ENCODE peak calls at places on chromosomes 11 and 22, in nine cellular contexts. One of them, this sample, is unnamed.

GRCh38 chr11:99281331-99281730 is 260.6 kb downstream of the CNTN5 start:
- DNase-seq in WERI-Rb-1: no peak
- DNase-seq in sciatic nerve: no peak
- DNase-seq in stimulated activated CD4-positive, alpha-beta T cell treated with anti-CD3 and anti-CD28 coated beads, Interleukin-15, amount 100 ng/mL, for 24 hours: no peak
- DNase-seq in hypothalamus: no peak
- DNase-seq in skeletal muscle cell: no peak
- DNase-seq in AG08395: no peak
- DNase-seq in stimulated activated CD8-positive, alpha-beta memory T cell treated with anti-CD3 and anti-CD28 coated beads, Interleukin-7, amount 100 ng/mL, for 4 hours: no peak
- DNase-seq in hepatocyte: no peak
- DNase-seq in this sample: no peak

GRCh38 chr11:111635706-111636045 is 33.4 kb downstream of the SIK2 start:
- DNase-seq in hypothalamus: peak; percentile 54
- DNase-seq in skeletal muscle cell: peak; percentile 39
- DNase-seq in stimulated activated CD4-positive, alpha-beta T cell treated with anti-CD3 and anti-CD28 coated beads, Interleukin-15, amount 100 ng/mL, for 24 hours: no peak
- DNase-seq in sciatic nerve: no peak
- DNase-seq in stimulated activated CD8-positive, alpha-beta memory T cell treated with anti-CD3 and anti-CD28 coated beads, Interleukin-7, amount 100 ng/mL, for 4 hours: no peak
- DNase-seq in hepatocyte: no peak
- DNase-seq in AG08395: peak; percentile 15
- DNase-seq in WERI-Rb-1: no peak
- DNase-seq in this sample: peak; percentile 35

GRCh38 chr11:101127348-101127698 is 2.3 kb downstream of the PGR start:
- DNase-seq in WERI-Rb-1: peak; percentile 15
- DNase-seq in AG08395: no peak
- DNase-seq in hepatocyte: peak; percentile 28
- DNase-seq in stimulated activated CD8-positive, alpha-beta memory T cell treated with anti-CD3 and anti-CD28 coated beads, Interleukin-7, amount 100 ng/mL, for 4 hours: no peak
- DNase-seq in skeletal muscle cell: no peak
- DNase-seq in hypothalamus: no peak
- DNase-seq in sciatic nerve: peak; percentile 58
- DNase-seq in stimulated activated CD4-positive, alpha-beta T cell treated with anti-CD3 and anti-CD28 coated beads, Interleukin-15, amount 100 ng/mL, for 24 hours: peak; percentile 2
- DNase-seq in this sample: peak; percentile 32

GRCh38 chr11:64661622-64662021 is 61.4 kb downstream of the NRXN2 start:
- DNase-seq in stimulated activated CD4-positive, alpha-beta T cell treated with anti-CD3 and anti-CD28 coated beads, Interleukin-15, amount 100 ng/mL, for 24 hours: no peak
- DNase-seq in AG08395: no peak
- DNase-seq in hypothalamus: no peak
- DNase-seq in stimulated activated CD8-positive, alpha-beta memory T cell treated with anti-CD3 and anti-CD28 coated beads, Interleukin-7, amount 100 ng/mL, for 4 hours: no peak
- DNase-seq in WERI-Rb-1: no peak
- DNase-seq in sciatic nerve: no peak
- DNase-seq in skeletal muscle cell: no peak
- DNase-seq in hepatocyte: no peak
- DNase-seq in this sample: no peak

GRCh38 chr11:35035894-35036408 is 103.0 kb upstream of the CD44 start:
- DNase-seq in sciatic nerve: no peak
- DNase-seq in stimulated activated CD4-positive, alpha-beta T cell treated with anti-CD3 and anti-CD28 coated beads, Interleukin-15, amount 100 ng/mL, for 24 hours: no peak
- DNase-seq in skeletal muscle cell: peak; percentile 98
- DNase-seq in hepatocyte: no peak
- DNase-seq in stimulated activated CD8-positive, alpha-beta memory T cell treated with anti-CD3 and anti-CD28 coated beads, Interleukin-7, amount 100 ng/mL, for 4 hours: no peak
- DNase-seq in AG08395: peak; percentile 87
- DNase-seq in hypothalamus: no peak
- DNase-seq in WERI-Rb-1: no peak
- DNase-seq in this sample: no peak

GRCh38 chr11:65308281-65308891 is 6.3 kb upstream of the CDC42EP2 start:
- DNase-seq in hepatocyte: no peak
- DNase-seq in AG08395: no peak
- DNase-seq in WERI-Rb-1: no peak
- DNase-seq in hypothalamus: no peak
- DNase-seq in skeletal muscle cell: no peak
- DNase-seq in sciatic nerve: peak; percentile 73
- DNase-seq in stimulated activated CD4-positive, alpha-beta T cell treated with anti-CD3 and anti-CD28 coated beads, Interleukin-15, amount 100 ng/mL, for 24 hours: no peak
- DNase-seq in stimulated activated CD8-positive, alpha-beta memory T cell treated with anti-CD3 and anti-CD28 coated beads, Interleukin-7, amount 100 ng/mL, for 4 hours: no peak
- DNase-seq in this sample: no peak

GRCh38 chr22:43388420-43388851 is 23.4 kb upstream of the MPPED1 start:
- DNase-seq in WERI-Rb-1: peak; percentile 89
- DNase-seq in sciatic nerve: peak; percentile 89
- DNase-seq in hepatocyte: peak; percentile 86
- DNase-seq in stimulated activated CD8-positive, alpha-beta memory T cell treated with anti-CD3 and anti-CD28 coated beads, Interleukin-7, amount 100 ng/mL, for 4 hours: peak; percentile 54
- DNase-seq in skeletal muscle cell: no peak
- DNase-seq in AG08395: peak; percentile 85
- DNase-seq in stimulated activated CD4-positive, alpha-beta T cell treated with anti-CD3 and anti-CD28 coated beads, Interleukin-15, amount 100 ng/mL, for 24 hours: peak; percentile 82
- DNase-seq in hypothalamus: peak; percentile 78
- DNase-seq in this sample: peak; percentile 51

GRCh38 chr11:17224727-17225126 is 16.9 kb upstream of the PIK3C2A start:
- DNase-seq in AG08395: no peak
- DNase-seq in stimulated activated CD8-positive, alpha-beta memory T cell treated with anti-CD3 and anti-CD28 coated beads, Interleukin-7, amount 100 ng/mL, for 4 hours: no peak
- DNase-seq in stimulated activated CD4-positive, alpha-beta T cell treated with anti-CD3 and anti-CD28 coated beads, Interleukin-15, amount 100 ng/mL, for 24 hours: no peak
- DNase-seq in hepatocyte: peak; percentile 22
- DNase-seq in skeletal muscle cell: no peak
- DNase-seq in WERI-Rb-1: no peak
- DNase-seq in hypothalamus: no peak
- DNase-seq in sciatic nerve: no peak
- DNase-seq in this sample: no peak

GRCh38 chr11:61575886-61576516 is 4.9 kb downstream of the SYT7 start:
- DNase-seq in sciatic nerve: no peak
- DNase-seq in skeletal muscle cell: no peak
- DNase-seq in stimulated activated CD8-positive, alpha-beta memory T cell treated with anti-CD3 and anti-CD28 coated beads, Interleukin-7, amount 100 ng/mL, for 4 hours: no peak
- DNase-seq in AG08395: no peak
- DNase-seq in hepatocyte: no peak
- DNase-seq in hypothalamus: no peak
- DNase-seq in stimulated activated CD4-positive, alpha-beta T cell treated with anti-CD3 and anti-CD28 coated beads, Interleukin-15, amount 100 ng/mL, for 24 hours: no peak
- DNase-seq in WERI-Rb-1: no peak
- DNase-seq in this sample: no peak

GRCh38 chr11:133901999-133902398 is 54.8 kb downstream of the IGSF9B start:
- DNase-seq in AG08395: no peak
- DNase-seq in hepatocyte: no peak
- DNase-seq in hypothalamus: no peak
- DNase-seq in skeletal muscle cell: no peak
- DNase-seq in WERI-Rb-1: peak; percentile 0
- DNase-seq in stimulated activated CD8-positive, alpha-beta memory T cell treated with anti-CD3 and anti-CD28 coated beads, Interleukin-7, amount 100 ng/mL, for 4 hours: no peak
- DNase-seq in stimulated activated CD4-positive, alpha-beta T cell treated with anti-CD3 and anti-CD28 coated beads, Interleukin-15, amount 100 ng/mL, for 24 hours: no peak
- DNase-seq in sciatic nerve: no peak
- DNase-seq in this sample: no peak

GRCh38 chr11:128626913-128627665 is 39.7 kb upstream of the ETS1 start:
- DNase-seq in sciatic nerve: no peak
- DNase-seq in AG08395: no peak
- DNase-seq in skeletal muscle cell: no peak
- DNase-seq in stimulated activated CD4-positive, alpha-beta T cell treated with anti-CD3 and anti-CD28 coated beads, Interleukin-15, amount 100 ng/mL, for 24 hours: no peak
- DNase-seq in stimulated activated CD8-positive, alpha-beta memory T cell treated with anti-CD3 and anti-CD28 coated beads, Interleukin-7, amount 100 ng/mL, for 4 hours: no peak
- DNase-seq in WERI-Rb-1: no peak
- DNase-seq in hepatocyte: no peak
- DNase-seq in hypothalamus: no peak
- DNase-seq in this sample: no peak

GRCh38 chr22:46542011-46542985 is 4.9 kb upstream of the CELSR1 start:
- DNase-seq in WERI-Rb-1: peak; percentile 81
- DNase-seq in hypothalamus: peak; percentile 71
- DNase-seq in sciatic nerve: peak; percentile 81
- DNase-seq in skeletal muscle cell: no peak
- DNase-seq in stimulated activated CD4-positive, alpha-beta T cell treated with anti-CD3 and anti-CD28 coated beads, Interleukin-15, amount 100 ng/mL, for 24 hours: peak; percentile 82
- DNase-seq in hepatocyte: peak; percentile 87
- DNase-seq in stimulated activated CD8-positive, alpha-beta memory T cell treated with anti-CD3 and anti-CD28 coated beads, Interleukin-7, amount 100 ng/mL, for 4 hours: peak; percentile 52
- DNase-seq in AG08395: peak; percentile 93
- DNase-seq in this sample: peak; percentile 40

GRCh38 chr22:25054943-25055511 is 102.5 kb downstream of the KIAA1671 start:
- DNase-seq in sciatic nerve: no peak
- DNase-seq in stimulated activated CD4-positive, alpha-beta T cell treated with anti-CD3 and anti-CD28 coated beads, Interleukin-15, amount 100 ng/mL, for 24 hours: peak; percentile 83
- DNase-seq in skeletal muscle cell: no peak
- DNase-seq in hypothalamus: peak; percentile 30
- DNase-seq in stimulated activated CD8-positive, alpha-beta memory T cell treated with anti-CD3 and anti-CD28 coated beads, Interleukin-7, amount 100 ng/mL, for 4 hours: peak; percentile 26
- DNase-seq in AG08395: no peak
- DNase-seq in WERI-Rb-1: no peak
- DNase-seq in hepatocyte: no peak
- DNase-seq in this sample: no peak

GRCh38 chr11:95067042-95067827 is 516 bp downstream of the SRSF8 start:
- DNase-seq in skeletal muscle cell: no peak
- DNase-seq in AG08395: peak; percentile 75
- DNase-seq in hepatocyte: peak; percentile 91
- DNase-seq in WERI-Rb-1: peak; percentile 82
- DNase-seq in sciatic nerve: peak; percentile 91
- DNase-seq in hypothalamus: peak; percentile 79
- DNase-seq in stimulated activated CD8-positive, alpha-beta memory T cell treated with anti-CD3 and anti-CD28 coated beads, Interleukin-7, amount 100 ng/mL, for 4 hours: peak; percentile 69
- DNase-seq in stimulated activated CD4-positive, alpha-beta T cell treated with anti-CD3 and anti-CD28 coated beads, Interleukin-15, amount 100 ng/mL, for 24 hours: peak; percentile 86
- DNase-seq in this sample: peak; percentile 86

GRCh38 chr11:17219016-17219415 is 11.2 kb upstream of the PIK3C2A start:
- DNase-seq in skeletal muscle cell: no peak
- DNase-seq in stimulated activated CD4-positive, alpha-beta T cell treated with anti-CD3 and anti-CD28 coated beads, Interleukin-15, amount 100 ng/mL, for 24 hours: no peak
- DNase-seq in sciatic nerve: no peak
- DNase-seq in hypothalamus: no peak
- DNase-seq in AG08395: no peak
- DNase-seq in stimulated activated CD8-positive, alpha-beta memory T cell treated with anti-CD3 and anti-CD28 coated beads, Interleukin-7, amount 100 ng/mL, for 4 hours: no peak
- DNase-seq in hepatocyte: no peak
- DNase-seq in WERI-Rb-1: peak; percentile 68
- DNase-seq in this sample: no peak

GRCh38 chr22:30830907-30831306 is 136.2 kb downstream of the OSBP2 start:
- DNase-seq in hepatocyte: no peak
- DNase-seq in WERI-Rb-1: no peak
- DNase-seq in stimulated activated CD8-positive, alpha-beta memory T cell treated with anti-CD3 and anti-CD28 coated beads, Interleukin-7, amount 100 ng/mL, for 4 hours: no peak
- DNase-seq in AG08395: peak; percentile 89
- DNase-seq in skeletal muscle cell: peak; percentile 74
- DNase-seq in hypothalamus: no peak
- DNase-seq in sciatic nerve: no peak
- DNase-seq in stimulated activated CD4-positive, alpha-beta T cell treated with anti-CD3 and anti-CD28 coated beads, Interleukin-15, amount 100 ng/mL, for 24 hours: no peak
- DNase-seq in this sample: no peak

GRCh38 chr11:64877390-64878222 is 815 bp downstream of the EHD1 start:
- DNase-seq in skeletal muscle cell: no peak
- DNase-seq in AG08395: no peak
- DNase-seq in stimulated activated CD8-positive, alpha-beta memory T cell treated with anti-CD3 and anti-CD28 coated beads, Interleukin-7, amount 100 ng/mL, for 4 hours: no peak
- DNase-seq in sciatic nerve: peak; percentile 77
- DNase-seq in hepatocyte: no peak
- DNase-seq in WERI-Rb-1: no peak
- DNase-seq in stimulated activated CD4-positive, alpha-beta T cell treated with anti-CD3 and anti-CD28 coated beads, Interleukin-15, amount 100 ng/mL, for 24 hours: peak; percentile 66
- DNase-seq in hypothalamus: no peak
- DNase-seq in this sample: no peak

GRCh38 chr11:34044664-34045485 is 6.7 kb upstream of the CAPRIN1 start:
- DNase-seq in sciatic nerve: no peak
- DNase-seq in WERI-Rb-1: no peak
- DNase-seq in hepatocyte: peak; percentile 73
- DNase-seq in skeletal muscle cell: peak; percentile 77
- DNase-seq in hypothalamus: no peak
- DNase-seq in stimulated activated CD4-positive, alpha-beta T cell treated with anti-CD3 and anti-CD28 coated beads, Interleukin-15, amount 100 ng/mL, for 24 hours: peak; percentile 52
- DNase-seq in AG08395: peak; percentile 67
- DNase-seq in stimulated activated CD8-positive, alpha-beta memory T cell treated with anti-CD3 and anti-CD28 coated beads, Interleukin-7, amount 100 ng/mL, for 4 hours: no peak
- DNase-seq in this sample: no peak

GRCh38 chr11:56961609-56962008 is 27.1 kb upstream of the OR5AK2 start:
- DNase-seq in skeletal muscle cell: no peak
- DNase-seq in WERI-Rb-1: no peak
- DNase-seq in hypothalamus: no peak
- DNase-seq in hepatocyte: no peak
- DNase-seq in stimulated activated CD4-positive, alpha-beta T cell treated with anti-CD3 and anti-CD28 coated beads, Interleukin-15, amount 100 ng/mL, for 24 hours: no peak
- DNase-seq in AG08395: no peak
- DNase-seq in sciatic nerve: no peak
- DNase-seq in stimulated activated CD8-positive, alpha-beta memory T cell treated with anti-CD3 and anti-CD28 coated beads, Interleukin-7, amount 100 ng/mL, for 4 hours: no peak
- DNase-seq in this sample: no peak

GRCh38 chr11:106160494-106160893 is 83.0 kb downstream of the AASDHPPT start:
- DNase-seq in AG08395: no peak
- DNase-seq in WERI-Rb-1: no peak
- DNase-seq in skeletal muscle cell: no peak
- DNase-seq in stimulated activated CD8-positive, alpha-beta memory T cell treated with anti-CD3 and anti-CD28 coated beads, Interleukin-7, amount 100 ng/mL, for 4 hours: no peak
- DNase-seq in sciatic nerve: no peak
- DNase-seq in hepatocyte: no peak
- DNase-seq in hypothalamus: no peak
- DNase-seq in stimulated activated CD4-positive, alpha-beta T cell treated with anti-CD3 and anti-CD28 coated beads, Interleukin-15, amount 100 ng/mL, for 24 hours: no peak
- DNase-seq in this sample: no peak

GRCh38 chr11:62141111-62142042 is 17.6 kb downstream of the INCENP start:
- DNase-seq in hypothalamus: no peak
- DNase-seq in sciatic nerve: no peak
- DNase-seq in stimulated activated CD8-positive, alpha-beta memory T cell treated with anti-CD3 and anti-CD28 coated beads, Interleukin-7, amount 100 ng/mL, for 4 hours: no peak
- DNase-seq in hepatocyte: no peak
- DNase-seq in WERI-Rb-1: no peak
- DNase-seq in stimulated activated CD4-positive, alpha-beta T cell treated with anti-CD3 and anti-CD28 coated beads, Interleukin-15, amount 100 ng/mL, for 24 hours: no peak
- DNase-seq in AG08395: no peak
- DNase-seq in skeletal muscle cell: no peak
- DNase-seq in this sample: no peak

GRCh38 chr11:34451053-34451452 is 12.3 kb downstream of the CAT start:
- DNase-seq in WERI-Rb-1: no peak
- DNase-seq in skeletal muscle cell: no peak
- DNase-seq in AG08395: no peak
- DNase-seq in hepatocyte: no peak
- DNase-seq in stimulated activated CD4-positive, alpha-beta T cell treated with anti-CD3 and anti-CD28 coated beads, Interleukin-15, amount 100 ng/mL, for 24 hours: no peak
- DNase-seq in sciatic nerve: no peak
- DNase-seq in hypothalamus: no peak
- DNase-seq in stimulated activated CD8-positive, alpha-beta memory T cell treated with anti-CD3 and anti-CD28 coated beads, Interleukin-7, amount 100 ng/mL, for 4 hours: no peak
- DNase-seq in this sample: no peak

GRCh38 chr11:86063536-86063935 is 5.3 kb downstream of the PICALM start:
- DNase-seq in AG08395: no peak
- DNase-seq in stimulated activated CD4-positive, alpha-beta T cell treated with anti-CD3 and anti-CD28 coated beads, Interleukin-15, amount 100 ng/mL, for 24 hours: no peak
- DNase-seq in hepatocyte: no peak
- DNase-seq in hypothalamus: no peak
- DNase-seq in WERI-Rb-1: no peak
- DNase-seq in stimulated activated CD8-positive, alpha-beta memory T cell treated with anti-CD3 and anti-CD28 coated beads, Interleukin-7, amount 100 ng/mL, for 4 hours: no peak
- DNase-seq in sciatic nerve: no peak
- DNase-seq in skeletal muscle cell: no peak
- DNase-seq in this sample: no peak

GRCh38 chr11:18731949-18732821 is 6.2 kb upstream of the IGSF22 start:
- DNase-seq in sciatic nerve: peak; percentile 80
- DNase-seq in skeletal muscle cell: no peak
- DNase-seq in WERI-Rb-1: peak; percentile 66
- DNase-seq in stimulated activated CD8-positive, alpha-beta memory T cell treated with anti-CD3 and anti-CD28 coated beads, Interleukin-7, amount 100 ng/mL, for 4 hours: peak; percentile 48
- DNase-seq in hypothalamus: peak; percentile 52
- DNase-seq in hepatocyte: peak; percentile 54
- DNase-seq in AG08395: peak; percentile 67
- DNase-seq in stimulated activated CD4-positive, alpha-beta T cell treated with anti-CD3 and anti-CD28 coated beads, Interleukin-15, amount 100 ng/mL, for 24 hours: peak; percentile 70
- DNase-seq in this sample: peak; percentile 72

GRCh38 chr11:61781585-61781984 is 10.8 kb downstream of the TMEM258 start:
- DNase-seq in sciatic nerve: no peak
- DNase-seq in stimulated activated CD8-positive, alpha-beta memory T cell treated with anti-CD3 and anti-CD28 coated beads, Interleukin-7, amount 100 ng/mL, for 4 hours: no peak
- DNase-seq in hepatocyte: no peak
- DNase-seq in stimulated activated CD4-positive, alpha-beta T cell treated with anti-CD3 and anti-CD28 coated beads, Interleukin-15, amount 100 ng/mL, for 24 hours: no peak
- DNase-seq in hypothalamus: no peak
- DNase-seq in skeletal muscle cell: no peak
- DNase-seq in AG08395: no peak
- DNase-seq in WERI-Rb-1: no peak
- DNase-seq in this sample: no peak

GRCh38 chr11:27514076-27514475 is 7.5 kb upstream of the LIN7C start:
- DNase-seq in hepatocyte: no peak
- DNase-seq in sciatic nerve: no peak
- DNase-seq in stimulated activated CD4-positive, alpha-beta T cell treated with anti-CD3 and anti-CD28 coated beads, Interleukin-15, amount 100 ng/mL, for 24 hours: no peak
- DNase-seq in AG08395: no peak
- DNase-seq in hypothalamus: no peak
- DNase-seq in WERI-Rb-1: no peak
- DNase-seq in skeletal muscle cell: no peak
- DNase-seq in stimulated activated CD8-positive, alpha-beta memory T cell treated with anti-CD3 and anti-CD28 coated beads, Interleukin-7, amount 100 ng/mL, for 4 hours: no peak
- DNase-seq in this sample: no peak

GRCh38 chr11:84969103-84969502 is 658.0 kb downstream of the DLG2 start:
- DNase-seq in sciatic nerve: no peak
- DNase-seq in AG08395: peak; percentile 50
- DNase-seq in stimulated activated CD4-positive, alpha-beta T cell treated with anti-CD3 and anti-CD28 coated beads, Interleukin-15, amount 100 ng/mL, for 24 hours: no peak
- DNase-seq in hypothalamus: no peak
- DNase-seq in hepatocyte: no peak
- DNase-seq in WERI-Rb-1: no peak
- DNase-seq in skeletal muscle cell: peak; percentile 6
- DNase-seq in stimulated activated CD8-positive, alpha-beta memory T cell treated with anti-CD3 and anti-CD28 coated beads, Interleukin-7, amount 100 ng/mL, for 4 hours: no peak
- DNase-seq in this sample: no peak

GRCh38 chr11:117856252-117856651 is 20.2 kb downstream of the FXYD6 start:
- DNase-seq in skeletal muscle cell: no peak
- DNase-seq in hepatocyte: no peak
- DNase-seq in sciatic nerve: peak; percentile 35
- DNase-seq in stimulated activated CD8-positive, alpha-beta memory T cell treated with anti-CD3 and anti-CD28 coated beads, Interleukin-7, amount 100 ng/mL, for 4 hours: no peak
- DNase-seq in hypothalamus: no peak
- DNase-seq in WERI-Rb-1: no peak
- DNase-seq in stimulated activated CD4-positive, alpha-beta T cell treated with anti-CD3 and anti-CD28 coated beads, Interleukin-15, amount 100 ng/mL, for 24 hours: no peak
- DNase-seq in AG08395: no peak
- DNase-seq in this sample: peak; percentile 13

GRCh38 chr22:41096841-41097240 is 4.4 kb downstream of the EP300 start:
- DNase-seq in hepatocyte: no peak
- DNase-seq in stimulated activated CD8-positive, alpha-beta memory T cell treated with anti-CD3 and anti-CD28 coated beads, Interleukin-7, amount 100 ng/mL, for 4 hours: no peak
- DNase-seq in stimulated activated CD4-positive, alpha-beta T cell treated with anti-CD3 and anti-CD28 coated beads, Interleukin-15, amount 100 ng/mL, for 24 hours: no peak
- DNase-seq in AG08395: no peak
- DNase-seq in sciatic nerve: no peak
- DNase-seq in WERI-Rb-1: no peak
- DNase-seq in skeletal muscle cell: no peak
- DNase-seq in hypothalamus: no peak
- DNase-seq in this sample: no peak

GRCh38 chr22:31944700-31945477 is 554 bp downstream of the YWHAH start:
- DNase-seq in skeletal muscle cell: no peak
- DNase-seq in WERI-Rb-1: peak; percentile 32
- DNase-seq in stimulated activated CD4-positive, alpha-beta T cell treated with anti-CD3 and anti-CD28 coated beads, Interleukin-15, amount 100 ng/mL, for 24 hours: peak; percentile 55
- DNase-seq in hepatocyte: peak; percentile 31
- DNase-seq in hypothalamus: peak; percentile 63
- DNase-seq in sciatic nerve: peak; percentile 79
- DNase-seq in stimulated activated CD8-positive, alpha-beta memory T cell treated with anti-CD3 and anti-CD28 coated beads, Interleukin-7, amount 100 ng/mL, for 4 hours: peak; percentile 21
- DNase-seq in AG08395: peak; percentile 35
- DNase-seq in this sample: peak; percentile 49

GRCh38 chr11:2269601-2270321 is 627 bp downstream of the ASCL2 start:
- DNase-seq in hepatocyte: peak; percentile 84
- DNase-seq in hypothalamus: no peak
- DNase-seq in AG08395: peak; percentile 19
- DNase-seq in stimulated activated CD4-positive, alpha-beta T cell treated with anti-CD3 and anti-CD28 coated beads, Interleukin-15, amount 100 ng/mL, for 24 hours: peak; percentile 63
- DNase-seq in stimulated activated CD8-positive, alpha-beta memory T cell treated with anti-CD3 and anti-CD28 coated beads, Interleukin-7, amount 100 ng/mL, for 4 hours: peak; percentile 35
- DNase-seq in WERI-Rb-1: peak; percentile 54
- DNase-seq in sciatic nerve: peak; percentile 63
- DNase-seq in skeletal muscle cell: no peak
- DNase-seq in this sample: peak; percentile 53

This sample was measured in uterus.